ENCODE peak calls at places on chromosome 21, in six cellular contexts. G is H1, B is GM12878, F is SK-N-SH, V is K562, Z is HepG2. T is an unnamed sample.

GRCh38 chr21:32190491-32191144 is 88.2 kb downstream of the MIS18A start:
- DNase-seq in G (no peak), F (no peak), B (peak; percentile 31), Z (no peak), V (no peak), T (no peak)

GRCh38 chr21:44971672-44971995 is 31.8 kb downstream of the SLX9 start:
- DNase-seq in F (no peak), Z (no peak), V (no peak), B (no peak), G (no peak), T (no peak)

GRCh38 chr21:44729336-44730027 is 18.1 kb upstream of the TSPEAR start:
- DNase-seq in F (no peak), B (no peak), Z (no peak), V (no peak), G (no peak), T (no peak)

GRCh38 chr21:43832648-43833047 is 32.4 kb upstream of the AGPAT3 start:
- DNase-seq in Z (no peak), G (no peak), V (no peak), B (no peak), F (peak; percentile 25), T (no peak)

GRCh38 chr21:17730782-17731181 is 88.4 kb downstream of the C21orf91 start:
- DNase-seq in G (no peak), B (no peak), V (no peak), F (no peak), Z (no peak), T (peak; percentile 71)

GRCh38 chr21:17371470-17371869 is 141.4 kb upstream of the CXADR start:
- DNase-seq in G (no peak), V (no peak), F (no peak), Z (no peak), B (no peak), T (no peak)

GRCh38 chr21:46424062-46424591 is 34.6 kb upstream of the DIP2A start:
- DNase-seq in G (no peak), Z (no peak), V (no peak), B (no peak), F (no peak), T (no peak)

GRCh38 chr21:26965567-26966359 is 1.1 kb downstream of the ADAMTS5 start:
- DNase-seq in Z (no peak), F (peak; percentile 86), B (no peak), G (no peak), V (no peak), T (no peak)

GRCh38 chr21:29238967-29239289 is 59.8 kb upstream of the BACH1 start:
- DNase-seq in V (no peak), F (no peak), Z (no peak), G (no peak), B (no peak), T (peak; percentile 80)

GRCh38 chr21:21828130-21828529 is 829.9 kb downstream of the NCAM2 start:
- DNase-seq in B (no peak), Z (no peak), G (no peak), V (no peak), F (no peak), T (no peak)

GRCh38 chr21:35226960-35227741 is 178.0 kb upstream of the RUNX1 start:
- DNase-seq in V (no peak), Z (no peak), F (no peak), G (no peak), B (peak; percentile 74), T (no peak)

DNA sequence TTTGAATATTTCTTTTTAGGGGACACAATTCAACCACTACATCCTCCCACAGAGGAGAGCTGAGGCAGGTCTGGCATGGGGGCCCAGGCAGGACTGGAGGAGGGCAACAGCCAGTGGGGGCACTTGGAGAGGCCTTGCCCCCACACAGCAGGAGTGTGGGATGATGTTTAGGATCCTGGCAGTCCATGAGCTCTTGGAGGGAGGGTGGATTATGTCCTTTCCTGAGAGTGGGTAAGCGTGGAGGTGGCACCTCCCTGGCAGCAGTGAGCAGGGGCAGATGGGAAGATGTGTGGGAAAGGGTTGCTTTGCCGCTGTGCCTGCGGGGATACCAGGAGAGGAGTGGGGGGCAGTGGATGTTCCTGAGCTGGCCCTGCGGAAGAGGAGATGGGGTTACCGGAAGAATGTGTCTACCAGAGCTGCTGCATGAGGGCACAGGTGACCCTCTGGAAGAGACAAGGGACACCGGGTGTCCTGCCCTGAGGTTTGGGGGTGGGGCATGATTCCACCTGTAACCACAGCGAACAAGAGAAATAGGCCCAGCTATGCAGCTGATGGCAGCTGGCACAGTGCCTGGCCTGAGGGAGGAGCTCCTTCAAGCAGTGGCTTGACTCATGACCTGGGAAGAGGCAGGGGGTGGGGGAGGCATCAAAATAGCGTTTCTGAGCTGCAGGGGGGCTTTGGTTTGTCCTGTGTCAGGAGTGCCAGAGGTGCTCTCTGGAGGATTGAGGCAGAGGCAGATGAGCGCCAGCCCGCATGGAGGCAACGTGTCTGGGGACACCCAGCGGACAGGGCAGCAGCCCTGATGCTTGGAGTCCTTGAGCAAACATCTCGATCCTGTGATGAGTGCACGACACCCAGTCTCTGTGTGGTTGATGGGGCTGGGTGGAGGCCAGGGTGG is 123.9 kb upstream of the TMPRSS2 start:
- DNase-seq in Z (no peak), F (no peak), G (no peak), B (no peak), V (no peak), T (no peak)
- TF ChIP-seq GABPA in Z (no peak), F (no peak), G (no peak), B (no peak), V (no peak), T (no peak)

GRCh38 chr21:36630485-36631206 is 68.3 kb upstream of the SIM2 start:
- DNase-seq in F (peak; percentile 67), B (no peak), G (peak; percentile 64), Z (peak; percentile 48), V (peak; percentile 86), T (peak; percentile 41)
- TF ChIP-seq CTCF in F (peak; percentile 75), B (peak; percentile 59), G (peak; percentile 82), Z (peak; percentile 87), V (peak; percentile 84), T (peak; percentile 34)

DNA sequence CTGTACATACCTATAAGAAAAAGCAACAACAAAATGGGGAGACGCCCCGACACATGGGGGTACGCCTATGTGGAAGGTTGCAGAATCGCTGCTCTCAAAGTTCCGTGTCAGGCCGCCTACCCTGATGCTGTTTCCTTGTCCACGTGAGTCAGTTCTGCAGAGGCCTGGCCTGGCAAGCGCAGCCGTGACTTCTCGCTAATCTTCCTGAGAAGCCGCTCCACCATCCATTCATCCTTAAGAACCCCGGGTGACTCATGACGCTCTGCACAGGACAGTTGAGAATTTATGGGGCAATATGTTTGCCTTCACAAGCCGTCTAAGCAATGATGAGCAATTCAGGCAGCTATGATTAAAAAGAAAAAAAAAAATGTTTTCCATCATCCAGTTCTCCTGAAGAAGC is 122.3 kb upstream of the TMPRSS2 start:
- DNase-seq in V (no peak), Z (no peak), G (no peak), F (no peak), B (no peak), T (no peak)
- TF ChIP-seq GABPA in V (no peak), Z (no peak), G (no peak), F (no peak), B (no peak), T (no peak)

DNA sequence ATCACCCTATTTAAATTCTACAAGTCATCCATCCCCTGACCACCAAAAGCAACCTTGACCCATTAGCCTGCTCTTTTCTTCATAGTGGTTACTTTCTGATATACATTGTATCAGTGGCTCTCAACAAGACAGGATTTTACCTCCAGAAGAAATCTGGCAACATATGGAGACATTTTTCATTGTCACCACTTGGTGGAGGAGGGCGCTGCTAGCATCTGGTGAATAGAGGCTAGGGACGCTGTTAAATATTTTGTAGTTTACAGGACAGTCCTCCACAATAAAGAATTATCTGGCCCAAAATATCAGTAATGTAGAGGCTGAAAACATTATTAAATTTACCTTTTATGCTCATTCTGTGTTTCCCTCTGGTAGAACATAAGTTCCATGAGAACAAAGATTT is 6.1 kb downstream of the HSPA13 start:
- DNase-seq in V (no peak), F (no peak), G (no peak), Z (no peak), B (no peak), T (no peak)
- TF ChIP-seq CTCF in V (no peak), F (peak; percentile 20), G (no peak), Z (no peak), B (no peak), T (no peak)

GRCh38 chr21:30990514-30991304 is 47.6 kb downstream of the KRTAP19-8 start:
- DNase-seq in V (no peak), Z (no peak), F (no peak), B (no peak), G (no peak), T (no peak)
- TF ChIP-seq GABPA in V (no peak), Z (no peak), F (no peak), B (no peak), G (no peak), T (no peak)

GRCh38 chr21:25569084-25569483 is 38.2 kb downstream of the MRPL39 start:
- DNase-seq in Z (no peak), V (no peak), F (no peak), G (no peak), B (no peak), T (no peak)

GRCh38 chr21:25565272-25566199 is 41.7 kb downstream of the MRPL39 start:
- DNase-seq in F (no peak), Z (no peak), B (no peak), V (no peak), G (no peak), T (no peak)

GRCh38 chr21:25566645-25567044 is 40.6 kb downstream of the MRPL39 start:
- DNase-seq in B (no peak), Z (no peak), V (no peak), F (no peak), G (no peak), T (no peak)

GRCh38 chr21:25568230-25568629 is 39.1 kb downstream of the MRPL39 start:
- DNase-seq in G (no peak), V (no peak), B (no peak), F (no peak), Z (no peak), T (no peak)

GRCh38 chr21:25567472-25567871 is 39.8 kb downstream of the MRPL39 start:
- DNase-seq in B (peak; percentile 56), G (no peak), F (no peak), Z (no peak), V (no peak), T (no peak)
- TF ChIP-seq CTCF in B (no peak), G (no peak), F (no peak), Z (no peak), V (no peak), T (no peak)